ENCODE peak calls at places on chromosomes 13 and 19, in eight cellular contexts. A, C, S, X, M, W, P and O are unnamed samples.

GRCh38 chr13:40116008-40116407 is 460.5 kb downstream of the COG6 start:
- DNase-seq in X (no peak), M (no peak), C (peak), S (no peak), W (no peak), P (peak), A (no peak), O (no peak)

GRCh38 chr19:35644206-35644986 is 2.9 kb downstream of the ETV2 start:
- DNase-seq in X (peak), A (peak), S (peak), C (peak), W (peak), M (peak), P (peak), O (peak)

GRCh38 chr13:21435710-21436151 is 23.4 kb downstream of the ZDHHC20 start:
- DNase-seq in X (peak), W (no peak), A (no peak), C (peak), S (peak), P (peak), M (peak), O (peak)

GRCh38 chr19:2631213-2631821 is 71.2 kb downstream of the GNG7 start:
- DNase-seq in A (no peak), W (no peak), M (no peak), S (no peak), X (no peak), P (no peak), C (no peak), O (no peak)

GRCh38 chr19:55528030-55528801 is 8.7 kb downstream of the SBK2 start:
- DNase-seq in A (no peak), S (no peak), P (no peak), W (no peak), M (no peak), C (no peak), X (no peak), O (peak)

GRCh38 chr19:51607920-51608562 is 22.2 kb downstream of the SIGLEC5 start:
- DNase-seq in W (peak), A (peak), C (peak), S (peak), P (peak), X (no peak), M (peak), O (peak)

GRCh38 chr13:29543230-29544215 is 52.0 kb downstream of the SLC7A1 start:
- DNase-seq in M (no peak), P (peak), W (no peak), X (no peak), C (no peak), S (no peak), A (no peak), O (no peak)

GRCh38 chr13:21413013-21413412 is 46.1 kb downstream of the ZDHHC20 start:
- DNase-seq in P (no peak), X (no peak), W (no peak), A (no peak), M (no peak), C (no peak), S (no peak), O (no peak)

GRCh38 chr13:49749852-49750251 is 42.6 kb downstream of the KPNA3 start:
- DNase-seq in S (no peak), P (no peak), C (no peak), M (no peak), X (no peak), A (no peak), W (no peak), O (no peak)

GRCh38 chr19:1826557-1827521 is 14.8 kb upstream of the ATP8B3 start:
- DNase-seq in A (peak), M (no peak), P (no peak), S (no peak), W (no peak), C (no peak), X (no peak), O (no peak)